ENCODE peak calls at places on chromosomes 5 and 9, in seven cellular contexts. One of them, this sample, is unnamed.

GRCh38 chr5:6419340-6419852 is 29.3 kb upstream of the UBE2QL1 start:
- DNase-seq in lower lobe of right lung: no peak
- DNase-seq in WERI-Rb-1: no peak
- DNase-seq in GM12878: no peak
- DNase-seq in retinal pigment epithelial cell: no peak
- DNase-seq in stomach: no peak
- DNase-seq in neural progenitor cell: no peak
- DNase-seq in this sample: no peak

GRCh38 chr5:111694183-111694582 is 62.8 kb downstream of the NREP start:
- DNase-seq in GM12878: no peak
- DNase-seq in lower lobe of right lung: no peak
- DNase-seq in neural progenitor cell: no peak
- DNase-seq in retinal pigment epithelial cell: peak; percentile 37
- DNase-seq in stomach: no peak
- DNase-seq in WERI-Rb-1: no peak
- DNase-seq in this sample: peak; percentile 10

GRCh38 chr5:156121234-156121633 is 205.7 kb upstream of the SGCD start:
- DNase-seq in WERI-Rb-1: no peak
- DNase-seq in lower lobe of right lung: no peak
- DNase-seq in neural progenitor cell: no peak
- DNase-seq in retinal pigment epithelial cell: no peak
- DNase-seq in stomach: no peak
- DNase-seq in GM12878: no peak
- DNase-seq in this sample: no peak

GRCh38 chr5:131357739-131358561 is 94.1 kb downstream of the CDC42SE2 start:
- DNase-seq in lower lobe of right lung: no peak
- DNase-seq in GM12878: no peak
- DNase-seq in neural progenitor cell: no peak
- DNase-seq in WERI-Rb-1: no peak
- DNase-seq in stomach: no peak
- DNase-seq in retinal pigment epithelial cell: no peak
- DNase-seq in this sample: no peak

GRCh38 chr5:140112685-140113179 is 1.2 kb upstream of the PURA start:
- DNase-seq in WERI-Rb-1: no peak
- DNase-seq in stomach: no peak
- DNase-seq in lower lobe of right lung: no peak
- DNase-seq in GM12878: no peak
- DNase-seq in neural progenitor cell: peak; percentile 70
- DNase-seq in retinal pigment epithelial cell: no peak
- DNase-seq in this sample: peak; percentile 24

GRCh38 chr5:55450050-55450765 is 84.6 kb downstream of the PLPP1 start:
- DNase-seq in neural progenitor cell: no peak
- DNase-seq in stomach: no peak
- DNase-seq in WERI-Rb-1: no peak
- DNase-seq in GM12878: no peak
- DNase-seq in retinal pigment epithelial cell: no peak
- DNase-seq in lower lobe of right lung: no peak
- DNase-seq in this sample: no peak

GRCh38 chr5:128546658-128547281 is 8.7 kb upstream of the FBN2 start:
- DNase-seq in WERI-Rb-1: no peak
- DNase-seq in stomach: no peak
- DNase-seq in lower lobe of right lung: no peak
- DNase-seq in retinal pigment epithelial cell: no peak
- DNase-seq in neural progenitor cell: no peak
- DNase-seq in GM12878: no peak
- DNase-seq in this sample: no peak

GRCh38 chr5:149425729-149426128 is 46.6 kb upstream of the IL17B start:
- DNase-seq in WERI-Rb-1: peak; percentile 53
- DNase-seq in lower lobe of right lung: no peak
- DNase-seq in neural progenitor cell: no peak
- DNase-seq in stomach: no peak
- DNase-seq in GM12878: no peak
- DNase-seq in retinal pigment epithelial cell: no peak
- DNase-seq in this sample: no peak

GRCh38 chr9:85158512-85158911 is 489.0 kb downstream of the NTRK2 start:
- DNase-seq in lower lobe of right lung: no peak
- DNase-seq in retinal pigment epithelial cell: no peak
- DNase-seq in stomach: peak; percentile 35
- DNase-seq in WERI-Rb-1: no peak
- DNase-seq in neural progenitor cell: no peak
- DNase-seq in GM12878: no peak
- DNase-seq in this sample: no peak

GRCh38 chr9:34047864-34048729 is 590 bp downstream of the UBAP2 start:
- DNase-seq in neural progenitor cell: peak; percentile 52
- DNase-seq in retinal pigment epithelial cell: no peak
- DNase-seq in WERI-Rb-1: peak; percentile 55
- DNase-seq in GM12878: no peak
- DNase-seq in lower lobe of right lung: peak; percentile 58
- DNase-seq in stomach: peak; percentile 37
- DNase-seq in this sample: peak; percentile 92

GRCh38 chr5:132748522-132749000 is 1.3 kb downstream of the CCNI2 start:
- DNase-seq in stomach: no peak
- DNase-seq in GM12878: no peak
- DNase-seq in lower lobe of right lung: no peak
- DNase-seq in neural progenitor cell: no peak
- DNase-seq in WERI-Rb-1: no peak
- DNase-seq in retinal pigment epithelial cell: no peak
- DNase-seq in this sample: no peak

GRCh38 chr5:135217669-135218485 is 181.2 kb downstream of the MACROH2A1 start:
- DNase-seq in WERI-Rb-1: peak; percentile 39
- DNase-seq in neural progenitor cell: peak; percentile 17
- DNase-seq in stomach: no peak
- DNase-seq in lower lobe of right lung: no peak
- DNase-seq in retinal pigment epithelial cell: no peak
- DNase-seq in GM12878: no peak
- DNase-seq in this sample: peak; percentile 16

GRCh38 chr5:169354921-169355320 is 54.0 kb upstream of the SLIT3 start:
- DNase-seq in lower lobe of right lung: no peak
- DNase-seq in neural progenitor cell: no peak
- DNase-seq in GM12878: no peak
- DNase-seq in stomach: no peak
- DNase-seq in WERI-Rb-1: no peak
- DNase-seq in retinal pigment epithelial cell: no peak
- DNase-seq in this sample: no peak

GRCh38 chr5:134477462-134478245 is 47.8 kb upstream of the JADE2 start:
- DNase-seq in neural progenitor cell: no peak
- DNase-seq in retinal pigment epithelial cell: no peak
- DNase-seq in stomach: no peak
- DNase-seq in GM12878: no peak
- DNase-seq in WERI-Rb-1: no peak
- DNase-seq in lower lobe of right lung: no peak
- DNase-seq in this sample: no peak

GRCh38 chr5:129400395-129400983 is 59.6 kb upstream of the ADAMTS19 start:
- DNase-seq in lower lobe of right lung: no peak
- DNase-seq in GM12878: no peak
- DNase-seq in neural progenitor cell: no peak
- DNase-seq in retinal pigment epithelial cell: no peak
- DNase-seq in WERI-Rb-1: no peak
- DNase-seq in stomach: no peak
- DNase-seq in this sample: no peak

GRCh38 chr9:95089916-95090791 is 227.4 kb downstream of the FANCC start:
- DNase-seq in stomach: peak; percentile 64
- DNase-seq in neural progenitor cell: no peak
- DNase-seq in GM12878: no peak
- DNase-seq in lower lobe of right lung: no peak
- DNase-seq in retinal pigment epithelial cell: no peak
- DNase-seq in WERI-Rb-1: no peak
- DNase-seq in this sample: no peak

GRCh38 chr5:154782812-154783592 is 27.8 kb downstream of the LARP1 start:
- DNase-seq in lower lobe of right lung: no peak
- DNase-seq in WERI-Rb-1: no peak
- DNase-seq in neural progenitor cell: peak; percentile 33
- DNase-seq in retinal pigment epithelial cell: no peak
- DNase-seq in GM12878: no peak
- DNase-seq in stomach: no peak
- DNase-seq in this sample: no peak

GRCh38 chr5:169942181-169942580 is 38.1 kb downstream of the INSYN2B start:
- DNase-seq in GM12878: no peak
- DNase-seq in lower lobe of right lung: no peak
- DNase-seq in neural progenitor cell: no peak
- DNase-seq in retinal pigment epithelial cell: no peak
- DNase-seq in stomach: no peak
- DNase-seq in WERI-Rb-1: no peak
- DNase-seq in this sample: no peak

GRCh38 chr5:131536849-131537448 is 98.1 kb downstream of the RAPGEF6 start:
- DNase-seq in retinal pigment epithelial cell: no peak
- DNase-seq in WERI-Rb-1: no peak
- DNase-seq in GM12878: no peak
- DNase-seq in neural progenitor cell: no peak
- DNase-seq in lower lobe of right lung: no peak
- DNase-seq in stomach: no peak
- DNase-seq in this sample: no peak

GRCh38 chr9:109815366-109815947 is 35.5 kb downstream of the PALM2AKAP2 start:
- DNase-seq in WERI-Rb-1: no peak
- DNase-seq in retinal pigment epithelial cell: no peak
- DNase-seq in neural progenitor cell: no peak
- DNase-seq in lower lobe of right lung: no peak
- DNase-seq in stomach: no peak
- DNase-seq in GM12878: no peak
- DNase-seq in this sample: no peak

GRCh38 chr5:141192110-141192725 is at the start of gene PCDHB10:
- DNase-seq in WERI-Rb-1: peak; percentile 76
- DNase-seq in GM12878: no peak
- DNase-seq in neural progenitor cell: peak; percentile 80
- DNase-seq in lower lobe of right lung: no peak
- DNase-seq in stomach: no peak
- DNase-seq in retinal pigment epithelial cell: no peak
- DNase-seq in this sample: peak; percentile 61

GRCh38 chr5:156326718-156327259 is at the start of gene SGCD:
- DNase-seq in GM12878: no peak
- DNase-seq in stomach: peak; percentile 35
- DNase-seq in retinal pigment epithelial cell: peak; percentile 24
- DNase-seq in WERI-Rb-1: peak; percentile 58
- DNase-seq in lower lobe of right lung: peak; percentile 47
- DNase-seq in neural progenitor cell: peak; percentile 8
- DNase-seq in this sample: no peak

GRCh38 chr5:115297043-115297442 is 589 bp upstream of the CCDC112 start:
- DNase-seq in stomach: no peak
- DNase-seq in retinal pigment epithelial cell: no peak
- DNase-seq in lower lobe of right lung: no peak
- DNase-seq in WERI-Rb-1: no peak
- DNase-seq in neural progenitor cell: peak; percentile 4
- DNase-seq in GM12878: no peak
- DNase-seq in this sample: no peak

GRCh38 chr5:160516696-160517530 is 95.3 kb downstream of the PTTG1 start:
- DNase-seq in neural progenitor cell: peak; percentile 37
- DNase-seq in stomach: no peak
- DNase-seq in lower lobe of right lung: no peak
- DNase-seq in GM12878: no peak
- DNase-seq in WERI-Rb-1: peak; percentile 20
- DNase-seq in retinal pigment epithelial cell: no peak
- DNase-seq in this sample: no peak

DNA sequence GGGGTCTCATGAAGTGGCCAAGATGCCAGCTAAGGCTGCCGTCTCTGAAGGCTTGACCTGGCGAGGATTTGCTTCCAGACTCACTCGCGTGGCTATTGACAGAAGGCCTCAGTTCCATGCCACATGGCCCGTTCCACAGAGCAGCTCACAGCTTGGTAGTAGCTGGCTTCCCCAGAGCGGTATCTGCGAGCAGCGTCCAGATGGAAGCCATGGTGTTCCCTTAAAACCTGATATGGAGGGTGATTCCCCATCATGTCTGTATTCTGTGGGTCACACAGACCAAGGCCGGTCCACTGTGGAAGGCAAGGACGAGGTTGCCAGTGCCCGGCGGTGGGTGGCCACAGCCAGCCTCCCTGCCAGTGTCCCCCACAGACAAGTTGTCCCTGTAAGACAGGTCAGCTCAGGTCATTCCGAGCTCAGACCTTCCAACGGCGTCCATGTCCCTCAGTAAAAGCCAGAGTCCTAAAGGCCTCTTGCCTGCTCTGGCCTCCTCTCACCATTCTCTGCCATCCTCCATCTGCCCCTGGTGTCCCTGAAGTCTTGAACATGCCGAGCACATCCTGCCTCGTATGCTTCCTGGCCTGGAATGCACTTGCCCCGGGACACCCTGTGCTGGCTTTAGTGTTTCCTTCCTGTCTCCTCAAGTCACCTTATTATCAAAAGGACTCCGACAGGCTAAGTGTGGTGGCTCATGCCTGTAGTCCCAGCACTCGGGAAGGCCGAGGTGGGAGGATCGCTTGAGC is 61.3 kb upstream of the LRRTM2 start:
- DNase-seq in neural progenitor cell: no peak
- DNase-seq in GM12878: no peak
- DNase-seq in stomach: peak; percentile 23
- DNase-seq in WERI-Rb-1: peak; percentile 58
- DNase-seq in retinal pigment epithelial cell: no peak
- DNase-seq in lower lobe of right lung: no peak
- DNase-seq in this sample: no peak
- H3K4me3 ChIP-seq in neural progenitor cell: no peak overlapping the region
- H3K4me3 ChIP-seq in GM12878: no peak overlapping the region
- H3K4me3 ChIP-seq in stomach: no peak overlapping the region
- H3K4me3 ChIP-seq in WERI-Rb-1: no peak overlapping the region
- H3K4me3 ChIP-seq in retinal pigment epithelial cell: no peak overlapping the region
- H3K4me3 ChIP-seq in lower lobe of right lung: no peak overlapping the region
- H3K4me3 ChIP-seq in this sample: no peak overlapping the region

DNA sequence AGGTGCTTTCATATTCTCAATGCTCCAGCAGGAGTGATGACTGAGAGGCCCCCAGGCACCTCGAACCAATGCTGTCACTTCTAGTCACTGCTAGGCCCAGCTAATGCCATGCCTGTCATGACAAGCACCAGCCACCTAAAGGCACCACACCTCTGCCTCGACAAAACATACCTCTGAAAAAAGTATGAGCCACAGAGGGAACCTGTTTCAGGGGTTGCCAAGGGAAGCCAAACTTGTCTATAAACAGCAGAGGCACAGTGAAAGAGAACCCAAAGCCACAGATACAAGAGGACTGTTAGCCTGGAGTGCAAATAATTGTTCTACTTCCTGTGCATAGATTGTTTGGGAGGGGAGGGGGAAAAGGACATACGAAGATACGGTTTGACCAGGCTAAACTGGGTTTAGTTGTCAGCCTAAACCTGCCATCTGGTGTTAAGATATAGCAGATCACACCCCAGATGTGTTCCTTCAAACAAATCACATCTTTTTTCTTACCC is 45.9 kb downstream of the BNC2 start:
- DNase-seq in WERI-Rb-1: peak; percentile 14
- DNase-seq in GM12878: no peak
- DNase-seq in stomach: no peak
- DNase-seq in neural progenitor cell: peak; percentile 26
- DNase-seq in retinal pigment epithelial cell: no peak
- DNase-seq in lower lobe of right lung: no peak
- DNase-seq in this sample: peak; percentile 33
- TF ChIP-seq CTCF in WERI-Rb-1: no peak
- TF ChIP-seq CTCF in GM12878: no peak
- TF ChIP-seq CTCF in stomach: no peak
- TF ChIP-seq CTCF in neural progenitor cell: peak; percentile 11
- TF ChIP-seq CTCF in retinal pigment epithelial cell: no peak
- TF ChIP-seq CTCF in lower lobe of right lung: no peak
- TF ChIP-seq CTCF in this sample: no peak

GRCh38 chr9:118444403-118444802 is 740.2 kb downstream of the TLR4 start:
- DNase-seq in lower lobe of right lung: no peak
- DNase-seq in GM12878: no peak
- DNase-seq in neural progenitor cell: no peak
- DNase-seq in retinal pigment epithelial cell: no peak
- DNase-seq in WERI-Rb-1: no peak
- DNase-seq in stomach: no peak
- DNase-seq in this sample: no peak
- H3K4me3 ChIP-seq in lower lobe of right lung: no peak overlapping the region
- H3K4me3 ChIP-seq in GM12878: no peak overlapping the region
- H3K4me3 ChIP-seq in neural progenitor cell: no peak overlapping the region
- H3K4me3 ChIP-seq in retinal pigment epithelial cell: no peak overlapping the region
- H3K4me3 ChIP-seq in WERI-Rb-1: no peak overlapping the region
- H3K4me3 ChIP-seq in stomach: no peak overlapping the region
- H3K4me3 ChIP-seq in this sample: no peak overlapping the region

GRCh38 chr5:74943905-74944304 is 77.7 kb upstream of the FAM169A start:
- DNase-seq in neural progenitor cell: peak; percentile 20
- DNase-seq in lower lobe of right lung: no peak
- DNase-seq in WERI-Rb-1: no peak
- DNase-seq in stomach: no peak
- DNase-seq in GM12878: no peak
- DNase-seq in retinal pigment epithelial cell: no peak
- DNase-seq in this sample: no peak
- TF ChIP-seq CTCF in neural progenitor cell: peak; percentile 39
- TF ChIP-seq CTCF in lower lobe of right lung: no peak
- TF ChIP-seq CTCF in WERI-Rb-1: peak; percentile 18
- TF ChIP-seq CTCF in stomach: no peak
- TF ChIP-seq CTCF in GM12878: peak; percentile 28
- TF ChIP-seq CTCF in retinal pigment epithelial cell: peak; percentile 23
- TF ChIP-seq CTCF in this sample: no peak

This sample was measured in NB4.